ENCODE peak calls at places on chromosomes 1 and 21, in seven cellular contexts. Y, T, C, K, L, W and U are unnamed samples.

GRCh38 chr1:60184521-60184920 is 111.0 kb upstream of the C1orf87 start:
- DNase-seq in L (no peak), W (no peak), Y (no peak), T (no peak), K (no peak), C (no peak), U (no peak)

GRCh38 chr1:109079240-109079622 is 3.4 kb upstream of the TAF13 start:
- DNase-seq in Y (no peak), T (no peak), W (no peak), C (no peak), L (no peak), K (no peak), U (no peak)

GRCh38 chr1:21749859-21750468 is 33.0 kb downstream of the USP48 start:
- DNase-seq in W (no peak), C (no peak), K (no peak), T (no peak), Y (no peak), L (no peak), U (no peak)

GRCh38 chr1:8474369-8474768 is 156.5 kb downstream of the SLC45A1 start:
- DNase-seq in L (no peak), Y (no peak), C (no peak), W (no peak), T (no peak), K (no peak), U (no peak)

GRCh38 chr21:15841856-15842564 is 112.2 kb downstream of the USP25 start:
- DNase-seq in L (peak), C (no peak), Y (no peak), K (peak), T (peak), W (no peak), U (peak)

GRCh38 chr1:218711884-218712674 is 366.9 kb downstream of the TGFB2 start:
- DNase-seq in W (no peak), C (no peak), K (peak), Y (no peak), L (peak), T (peak), U (peak)

GRCh38 chr1:180988221-180988826 is 34.3 kb downstream of the STX6 start:
- DNase-seq in K (peak), L (peak), W (no peak), C (no peak), Y (no peak), T (no peak), U (peak)

GRCh38 chr21:20013851-20014250 is 984.4 kb upstream of the NCAM2 start:
- DNase-seq in K (no peak), C (no peak), L (no peak), T (no peak), Y (no peak), W (no peak), U (no peak)

GRCh38 chr1:117836069-117836468 is 93.4 kb downstream of the GDAP2 start:
- DNase-seq in Y (no peak), K (no peak), W (no peak), C (no peak), L (no peak), T (no peak), U (no peak)

GRCh38 chr1:198676253-198676652 is 37.4 kb downstream of the PTPRC start:
- DNase-seq in K (no peak), Y (no peak), C (no peak), T (no peak), L (no peak), W (no peak), U (no peak)

GRCh38 chr1:32303997-32304622 is 12.2 kb downstream of the HDAC1 start:
- DNase-seq in K (peak), T (no peak), C (no peak), Y (no peak), L (no peak), W (no peak), U (no peak)

GRCh38 chr21:43359081-43359822 is 67.7 kb downstream of the SIK1 start:
- DNase-seq in L (no peak), K (no peak), T (no peak), Y (no peak), W (no peak), C (no peak), U (no peak)

GRCh38 chr1:154427173-154428139 is 22.3 kb downstream of the IL6R start:
- DNase-seq in W (no peak), L (peak), Y (peak), K (peak), T (peak), C (peak), U (peak)

GRCh38 chr1:226098870-226099832 is 36.6 kb downstream of the H3-3A start:
- DNase-seq in T (peak), C (no peak), L (no peak), K (no peak), W (no peak), Y (no peak), U (no peak)

GRCh38 chr1:102241431-102242338 is 245.0 kb upstream of the OLFM3 start:
- DNase-seq in W (no peak), K (no peak), Y (no peak), T (no peak), L (no peak), C (no peak), U (no peak)

GRCh38 chr1:89690595-89690994 is 57.7 kb downstream of the LRRC8C start:
- DNase-seq in W (no peak), T (no peak), C (no peak), K (no peak), L (no peak), Y (no peak), U (no peak)

GRCh38 chr1:21277178-21277577 is 13.1 kb downstream of the ECE1 start:
- DNase-seq in Y (peak), T (no peak), C (no peak), K (peak), L (no peak), W (no peak), U (no peak)

GRCh38 chr1:196558424-196558823 is 49.8 kb downstream of the KCNT2 start:
- DNase-seq in K (peak), W (no peak), Y (no peak), T (peak), C (peak), L (peak), U (peak)
- H3K4me3 ChIP-seq in K (peak), W (no peak), Y (peak), T (peak), C (peak), L (peak), U (peak)

GRCh38 chr1:119160435-119160834 is 20.0 kb upstream of the WARS2 start:
- DNase-seq in C (no peak), W (no peak), L (no peak), Y (no peak), K (no peak), T (no peak), U (peak)
- H3K4me3 ChIP-seq in C (no peak), W (no peak), L (no peak), Y (no peak), K (no peak), T (no peak), U (no peak)

DNA sequence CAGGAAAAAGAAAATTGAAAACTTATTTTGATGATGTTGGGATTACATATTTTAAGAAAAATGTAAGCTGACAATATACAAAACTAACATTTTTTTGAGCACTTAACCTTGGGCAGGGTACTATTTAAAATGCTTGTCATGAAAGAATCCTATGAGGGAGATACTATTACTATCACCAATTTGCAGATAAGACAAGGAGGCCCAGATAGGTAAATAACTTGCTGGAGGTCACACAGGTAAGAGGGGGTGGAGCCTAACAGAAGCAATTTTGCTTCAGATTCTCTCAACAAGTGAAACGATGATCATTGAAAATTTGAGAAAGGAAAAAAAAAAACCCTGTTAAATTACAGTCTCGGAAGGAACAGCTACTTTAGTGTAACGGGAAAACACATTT is 1.2 kb downstream of the GART start:
- DNase-seq in Y (no peak), T (no peak), K (no peak), C (no peak), L (no peak), W (no peak), U (no peak)
- H3K4me3 ChIP-seq in Y (no peak), T (no peak), K (peak), C (peak), L (peak), W (no peak), U (peak)

GRCh38 chr1:171780583-171781166 is 785 bp upstream of the METTL13 start:
- DNase-seq in C (no peak), Y (no peak), W (no peak), L (no peak), T (no peak), K (no peak), U (no peak)
- H3K4me3 ChIP-seq in C (peak), Y (peak), W (peak), L (peak), T (peak), K (peak), U (peak)

GRCh38 chr1:91883470-91883869 is 2.5 kb downstream of the TGFBR3 start:
- DNase-seq in L (peak), Y (no peak), T (no peak), C (no peak), K (peak), W (peak), U (peak)

GRCh38 chr1:91885331-91885715 is 628 bp downstream of the TGFBR3 start:
- DNase-seq in T (no peak), Y (peak), C (peak), L (peak), W (peak), K (no peak), U (no peak)

GRCh38 chr1:91881280-91881679 is 4.7 kb downstream of the TGFBR3 start:
- DNase-seq in Y (no peak), W (no peak), L (no peak), K (no peak), C (no peak), T (no peak), U (no peak)

GRCh38 chr1:91885716-91886506 is at the start of gene TGFBR3:
- DNase-seq in C (peak), T (peak), Y (peak), W (peak), L (peak), K (peak), U (peak)

GRCh38 chr1:91884459-91885290 is 1.3 kb downstream of the TGFBR3 start:
- DNase-seq in L (no peak), C (peak), K (no peak), W (peak), T (no peak), Y (peak), U (peak)
- H3K4me3 ChIP-seq in L (peak), C (peak), K (peak), W (peak), T (peak), Y (peak), U (peak)